ENCODE peak calls at places on chromosomes 6 and 20, in nine cellular contexts. J is aorta, R is right lobe of liver, H is heart right ventricle, D is mesenchymal stem cell, I is ovary, A is cardiac muscle cell, O is pancreas, Q is K562. E is an unnamed sample. For H3K4me1 and H3K36me3, the result is how much of the 10 kb centered on the place peaks cover.

GRCh38 chr6:129007819-129008218 is 124.9 kb downstream of the LAMA2 start:
- DNase-seq in J (no peak), R (no peak), H (no peak), D (no peak), I (no peak), A (no peak), O (no peak), Q (no peak), E (no peak)

GRCh38 chr6:127762284-127762683 is 138.6 kb downstream of the THEMIS start:
- DNase-seq in J (no peak), R (no peak), H (no peak), D (no peak), I (no peak), A (no peak), O (no peak), Q (no peak), E (no peak)

GRCh38 chr6:20712011-20712410 is 177.8 kb downstream of the CDKAL1 start:
- DNase-seq in J (no peak), R (no peak), H (no peak), D (peak), I (no peak), A (peak), O (no peak), Q (no peak), E (no peak)

GRCh38 chr20:32763202-32763999 is 1.2 kb downstream of the DNMT3B start:
- DNase-seq in J (peak), R (no peak), H (peak), D (no peak), I (no peak), A (no peak), O (peak), Q (peak), E (peak)

GRCh38 chr20:63402860-63403220 is 41.7 kb upstream of the CHRNA4 start:
- DNase-seq in J (no peak), R (no peak), H (no peak), D (no peak), I (no peak), A (no peak), O (no peak), Q (no peak), E (no peak)

GRCh38 chr6:27370391-27370790 is 18.2 kb upstream of the ZNF391 start:
- DNase-seq in J (no peak), R (no peak), H (no peak), D (no peak), I (no peak), A (no peak), O (no peak), Q (no peak), E (no peak)

GRCh38 chr6:112562348-112563220 is 215.5 kb downstream of the RFPL4B start:
- DNase-seq in J (no peak), R (no peak), H (no peak), D (peak), I (peak), A (peak), O (no peak), Q (no peak), E (no peak)

GRCh38 chr6:2021713-2022125 is 223.7 kb downstream of the GMDS start:
- DNase-seq in J (peak), R (no peak), H (peak), D (peak), I (peak), A (peak), O (peak), Q (no peak), E (peak)

GRCh38 chr6:134058622-134059366 is 6.4 kb upstream of the SLC2A12 start:
- DNase-seq in J (no peak), R (peak), H (peak), D (no peak), I (no peak), A (no peak), O (no peak), Q (no peak), E (no peak)

GRCh38 chr6:89355511-89356185 is 3.1 kb upstream of the UBE2J1 start:
- DNase-seq in J (no peak), R (no peak), H (no peak), D (no peak), I (no peak), A (no peak), O (no peak), Q (no peak), E (no peak)

GRCh38 chr6:35727935-35728662 is 8.7 kb upstream of the ARMC12 start:
- DNase-seq in J (peak), R (peak), H (peak), D (peak), I (peak), A (peak), O (peak), Q (peak), E (peak)

GRCh38 chr6:127966616-127967015 is 65.8 kb upstream of the THEMIS start:
- DNase-seq in J (no peak), R (no peak), H (no peak), D (peak), I (no peak), A (peak), O (no peak), Q (no peak), E (peak)

GRCh38 chr20:2798095-2798805 is 2.2 kb downstream of the CPXM1 start:
- DNase-seq in J (no peak), R (no peak), H (no peak), D (no peak), I (no peak), A (no peak), O (no peak), Q (no peak), E (peak)

GRCh38 chr20:2740702-2741101 is 48.1 kb downstream of the EBF4 start:
- DNase-seq in J (no peak), R (no peak), H (no peak), D (no peak), I (no peak), A (no peak), O (no peak), Q (no peak), E (no peak)

GRCh38 chr6:93586316-93586715 is 167.0 kb upstream of the EPHA7 start:
- DNase-seq in J (no peak), R (no peak), H (no peak), D (no peak), I (no peak), A (no peak), O (no peak), Q (no peak), E (no peak)

GRCh38 chr20:21053002-21053762 is 53.0 kb downstream of the LINC00237 start:
- DNase-seq in J (no peak), R (no peak), H (no peak), D (no peak), I (no peak), A (no peak), O (no peak), Q (no peak), E (no peak)

GRCh38 chr20:62161347-62161746 is 17.8 kb downstream of the SS18L1 start:
- DNase-seq in J (no peak), R (peak), H (no peak), D (no peak), I (no peak), A (peak), O (no peak), Q (no peak), E (peak)

GRCh38 chr6:26016326-26017275 is 54.0 kb downstream of the TRIM38 start:
- DNase-seq in J (no peak), R (peak), H (peak), D (no peak), I (peak), A (peak), O (no peak), Q (no peak), E (no peak)

GRCh38 chr20:61288331-61288784 is 36.3 kb downstream of the CDH4 start:
- DNase-seq in J (peak), R (no peak), H (no peak), D (no peak), I (no peak), A (no peak), O (no peak), Q (no peak), E (peak)

GRCh38 chr6:6438286-6438685 is 117.8 kb upstream of the F13A1 start:
- DNase-seq in J (no peak), R (no peak), H (no peak), D (no peak), I (no peak), A (no peak), O (no peak), Q (no peak), E (no peak)

GRCh38 chr6:41536884-41537347 is 9.3 kb upstream of the FOXP4 start:
- DNase-seq in J (no peak), R (peak), H (peak), D (no peak), I (peak), A (peak), O (peak), Q (no peak), E (peak)

GRCh38 chr6:77688641-77689040 is 35.8 kb downstream of the MEI4 start:
- DNase-seq in J (no peak), R (no peak), H (no peak), D (no peak), I (no peak), A (no peak), O (no peak), Q (no peak), E (no peak)

GRCh38 chr20:50385733-50386640 is 124.2 kb upstream of the PTPN1 start:
- DNase-seq in J (peak), R (no peak), H (no peak), D (no peak), I (no peak), A (no peak), O (no peak), Q (no peak), E (no peak)
- H3K4me1 ChIP-seq in J (under half), R (half or more), H (under half), D (under half), I (under half), A (under half), O (under half), Q (half or more), E (under half)

GRCh38 chr6:150992682-150993081 is 127.2 kb downstream of the MTHFD1L start:
- DNase-seq in J (no peak), R (no peak), H (no peak), D (no peak), I (peak), A (no peak), O (no peak), Q (no peak), E (peak)

GRCh38 chr6:150987371-150987828 is 121.9 kb downstream of the MTHFD1L start:
- DNase-seq in J (no peak), R (no peak), H (no peak), D (no peak), I (no peak), A (no peak), O (no peak), Q (no peak), E (no peak)

GRCh38 chr6:150991487-150991886 is 126.0 kb downstream of the MTHFD1L start:
- DNase-seq in J (no peak), R (no peak), H (no peak), D (no peak), I (no peak), A (no peak), O (no peak), Q (no peak), E (peak)

GRCh38 chr6:150992279-150992678 is 126.8 kb downstream of the MTHFD1L start:
- DNase-seq in J (no peak), R (no peak), H (no peak), D (no peak), I (no peak), A (no peak), O (no peak), Q (no peak), E (peak)

GRCh38 chr6:150987855-150988484 is 122.5 kb downstream of the MTHFD1L start:
- DNase-seq in J (no peak), R (no peak), H (no peak), D (no peak), I (no peak), A (no peak), O (no peak), Q (no peak), E (no peak)
- H3K36me3 ChIP-seq in J (under half), R (under half), H (under half), D (under half), I (under half), A (under half), O (under half), Q (under half), E (under half)

GRCh38 chr20:53930651-53931504 is 139.5 kb downstream of the BCAS1 start:
- DNase-seq in J (no peak), R (no peak), H (no peak), D (no peak), I (no peak), A (no peak), O (no peak), Q (no peak), E (no peak)
- H3K27ac ChIP-seq in J (no peak), R (no peak), H (no peak), D (no peak), I (no peak), A (no peak), O (no peak), Q (no peak), E (no peak)

GRCh38 chr6:158654498-158654897 is 4.6 kb downstream of the SYTL3 start:
- DNase-seq in J (no peak), R (peak), H (peak), D (peak), I (peak), A (peak), O (no peak), Q (no peak), E (peak)

GRCh38 chr6:158655569-158656450 is 6.0 kb downstream of the SYTL3 start:
- DNase-seq in J (no peak), R (no peak), H (no peak), D (peak), I (no peak), A (peak), O (no peak), Q (no peak), E (no peak)

GRCh38 chr6:158654960-158655485 is 5.2 kb downstream of the SYTL3 start:
- DNase-seq in J (no peak), R (no peak), H (no peak), D (peak), I (no peak), A (peak), O (no peak), Q (no peak), E (peak)

GRCh38 chr6:158649289-158650143 is at the start of gene SYTL3:
- DNase-seq in J (no peak), R (peak), H (no peak), D (peak), I (peak), A (peak), O (no peak), Q (no peak), E (peak)

GRCh38 chr6:158653577-158654354 is 3.9 kb downstream of the SYTL3 start:
- DNase-seq in J (no peak), R (no peak), H (peak), D (peak), I (no peak), A (peak), O (peak), Q (no peak), E (no peak)
- H3K4me1 ChIP-seq in J (under half), R (under half), H (under half), D (under half), I (under half), A (under half), O (under half), Q (under half), E (under half)

DNA sequence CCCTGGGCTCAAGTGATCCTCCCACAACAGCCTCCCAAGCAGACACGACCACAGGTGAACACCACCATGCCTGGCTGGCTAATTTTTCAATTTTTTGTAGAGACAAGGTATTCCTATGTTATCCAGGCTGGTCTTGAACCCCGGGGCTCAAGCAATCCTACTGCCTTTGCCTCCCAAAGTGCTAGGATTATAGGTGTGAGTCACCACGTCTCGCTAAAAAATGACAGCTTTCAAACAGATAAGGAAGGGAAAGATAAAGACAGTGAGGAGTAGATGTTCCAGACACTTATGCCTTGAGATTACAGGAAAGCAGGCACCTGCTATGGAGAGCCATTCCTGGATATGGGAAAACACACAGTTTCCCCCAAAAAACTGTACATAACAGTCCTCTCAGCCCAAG is 40.9 kb upstream of the SLA2 start:
- DNase-seq in J (no peak), R (no peak), H (no peak), D (no peak), I (no peak), A (no peak), O (no peak), Q (no peak), E (no peak)
- H3K36me3 ChIP-seq in J (under half), R (under half), H (under half), D (under half), I (under half), A (under half), O (under half), Q (under half), E (under half)

DNA sequence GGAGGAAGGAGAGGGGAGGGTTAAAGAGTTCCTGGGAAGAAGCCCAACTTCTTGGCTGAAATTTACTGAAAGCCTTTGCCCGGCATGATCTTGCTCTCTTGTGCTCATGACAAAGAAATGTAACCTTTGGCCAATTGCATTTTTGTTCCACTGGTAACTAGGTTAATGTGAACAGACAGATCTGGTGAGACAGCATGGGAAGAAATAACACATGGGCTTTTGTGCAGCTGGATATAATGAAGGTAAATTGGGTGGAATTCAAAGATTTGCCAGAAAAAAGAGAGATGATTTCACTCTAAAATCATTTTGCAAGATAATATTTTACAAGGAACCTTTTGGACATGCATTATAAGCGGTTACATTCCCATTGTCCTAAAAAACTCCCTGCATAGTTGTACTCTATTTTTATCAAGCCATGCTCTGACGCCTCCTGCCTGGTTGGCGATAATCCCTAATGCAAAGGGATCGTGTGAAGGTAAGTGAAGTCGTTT is 161.1 kb upstream of the AGPAT4 start:
- DNase-seq in J (no peak), R (no peak), H (no peak), D (peak), I (no peak), A (peak), O (peak), Q (no peak), E (no peak)
- H3K27ac ChIP-seq in J (peak), R (no peak), H (peak), D (peak), I (no peak), A (no peak), O (peak), Q (no peak), E (peak)

GRCh38 chr6:137353346-137353745 is 134.2 kb upstream of the IFNGR1 start:
- DNase-seq in J (no peak), R (no peak), H (no peak), D (no peak), I (no peak), A (no peak), O (no peak), Q (no peak), E (no peak)

GRCh38 chr6:137350857-137351256 is 131.7 kb upstream of the IFNGR1 start:
- DNase-seq in J (no peak), R (no peak), H (no peak), D (no peak), I (no peak), A (no peak), O (no peak), Q (no peak), E (no peak)

GRCh38 chr6:137351890-137352289 is 132.7 kb upstream of the IFNGR1 start:
- DNase-seq in J (no peak), R (no peak), H (no peak), D (peak), I (no peak), A (peak), O (no peak), Q (no peak), E (no peak)

GRCh38 chr6:137352859-137353258 is 133.7 kb upstream of the IFNGR1 start:
- DNase-seq in J (no peak), R (peak), H (no peak), D (no peak), I (no peak), A (no peak), O (no peak), Q (no peak), E (no peak)

GRCh38 chr6:137353842-137354397 is 134.7 kb upstream of the IFNGR1 start:
- DNase-seq in J (no peak), R (no peak), H (no peak), D (no peak), I (no peak), A (no peak), O (no peak), Q (no peak), E (no peak)
- H3K4me1 ChIP-seq in J (under half), R (half or more), H (under half), D (under half), I (under half), A (under half), O (under half), Q (under half), E (under half)

GRCh38 chr6:44105146-44105545 is 22.1 kb downstream of the MRPL14 start:
- DNase-seq in J (no peak), R (no peak), H (no peak), D (no peak), I (no peak), A (peak), O (no peak), Q (no peak), E (no peak)
- H3K36me3 ChIP-seq in J (under half), R (under half), H (under half), D (half or more), I (under half), A (under half), O (under half), Q (half or more), E (under half)

E was measured in osteoblast.